ENCODE peak calls at places on chromosomes 6 and 20, in six cellular contexts. One of them, this sample, is unnamed.

GRCh38 chr6:36350681-36351091 is 14.0 kb upstream of the BNIP5 start:
- DNase-seq in uterus: peak
- DNase-seq in left lung: no peak
- DNase-seq in fibroblast of mammary gland: peak
- DNase-seq in Calu3: peak
- DNase-seq in MCF 10A: no peak
- DNase-seq in this sample: no peak

GRCh38 chr6:6717953-6718352 is 129.4 kb downstream of the LY86 start:
- DNase-seq in fibroblast of mammary gland: no peak
- DNase-seq in MCF 10A: peak
- DNase-seq in uterus: no peak
- DNase-seq in left lung: no peak
- DNase-seq in Calu3: no peak
- DNase-seq in this sample: peak

GRCh38 chr6:52108128-52108527 is 20.7 kb upstream of the PKHD1 start:
- DNase-seq in fibroblast of mammary gland: no peak
- DNase-seq in left lung: no peak
- DNase-seq in Calu3: no peak
- DNase-seq in uterus: no peak
- DNase-seq in MCF 10A: no peak
- DNase-seq in this sample: no peak

GRCh38 chr20:326645-327031 is 1.3 kb downstream of the SOX12 start:
- DNase-seq in left lung: peak
- DNase-seq in uterus: no peak
- DNase-seq in Calu3: peak
- DNase-seq in fibroblast of mammary gland: no peak
- DNase-seq in MCF 10A: peak
- DNase-seq in this sample: no peak

GRCh38 chr20:1632228-1632577 is 12.4 kb upstream of the SIRPB1 start:
- DNase-seq in fibroblast of mammary gland: no peak
- DNase-seq in MCF 10A: no peak
- DNase-seq in left lung: no peak
- DNase-seq in uterus: no peak
- DNase-seq in Calu3: no peak
- DNase-seq in this sample: no peak

GRCh38 chr6:156775717-156776116 is 1.5 kb upstream of the ARID1B start:
- DNase-seq in uterus: no peak
- DNase-seq in MCF 10A: peak
- DNase-seq in Calu3: no peak
- DNase-seq in left lung: no peak
- DNase-seq in fibroblast of mammary gland: peak
- DNase-seq in this sample: no peak

GRCh38 chr20:35661013-35661412 is 3.7 kb downstream of the CPNE1 start:
- DNase-seq in uterus: no peak
- DNase-seq in fibroblast of mammary gland: no peak
- DNase-seq in Calu3: no peak
- DNase-seq in MCF 10A: no peak
- DNase-seq in left lung: no peak
- DNase-seq in this sample: no peak

GRCh38 chr6:111219785-111220184 is 132.5 kb downstream of the SLC16A10 start:
- DNase-seq in MCF 10A: no peak
- DNase-seq in fibroblast of mammary gland: no peak
- DNase-seq in Calu3: no peak
- DNase-seq in left lung: no peak
- DNase-seq in uterus: no peak
- DNase-seq in this sample: no peak

GRCh38 chr20:44231193-44231592 is 15.9 kb upstream of the GDAP1L1 start:
- DNase-seq in fibroblast of mammary gland: peak
- DNase-seq in uterus: no peak
- DNase-seq in Calu3: no peak
- DNase-seq in MCF 10A: peak
- DNase-seq in left lung: no peak
- DNase-seq in this sample: no peak

GRCh38 chr20:44231713-44232468 is 15.2 kb upstream of the GDAP1L1 start:
- DNase-seq in left lung: no peak
- DNase-seq in uterus: no peak
- DNase-seq in MCF 10A: no peak
- DNase-seq in Calu3: no peak
- DNase-seq in fibroblast of mammary gland: no peak
- DNase-seq in this sample: no peak

GRCh38 chr20:44224651-44225050 is 14.1 kb upstream of the OSER1 start:
- DNase-seq in left lung: no peak
- DNase-seq in Calu3: no peak
- DNase-seq in fibroblast of mammary gland: no peak
- DNase-seq in MCF 10A: no peak
- DNase-seq in uterus: no peak
- DNase-seq in this sample: no peak

GRCh38 chr20:44233436-44234016 is 13.6 kb upstream of the GDAP1L1 start:
- DNase-seq in MCF 10A: no peak
- DNase-seq in fibroblast of mammary gland: no peak
- DNase-seq in Calu3: no peak
- DNase-seq in left lung: no peak
- DNase-seq in uterus: no peak
- DNase-seq in this sample: no peak

DNA sequence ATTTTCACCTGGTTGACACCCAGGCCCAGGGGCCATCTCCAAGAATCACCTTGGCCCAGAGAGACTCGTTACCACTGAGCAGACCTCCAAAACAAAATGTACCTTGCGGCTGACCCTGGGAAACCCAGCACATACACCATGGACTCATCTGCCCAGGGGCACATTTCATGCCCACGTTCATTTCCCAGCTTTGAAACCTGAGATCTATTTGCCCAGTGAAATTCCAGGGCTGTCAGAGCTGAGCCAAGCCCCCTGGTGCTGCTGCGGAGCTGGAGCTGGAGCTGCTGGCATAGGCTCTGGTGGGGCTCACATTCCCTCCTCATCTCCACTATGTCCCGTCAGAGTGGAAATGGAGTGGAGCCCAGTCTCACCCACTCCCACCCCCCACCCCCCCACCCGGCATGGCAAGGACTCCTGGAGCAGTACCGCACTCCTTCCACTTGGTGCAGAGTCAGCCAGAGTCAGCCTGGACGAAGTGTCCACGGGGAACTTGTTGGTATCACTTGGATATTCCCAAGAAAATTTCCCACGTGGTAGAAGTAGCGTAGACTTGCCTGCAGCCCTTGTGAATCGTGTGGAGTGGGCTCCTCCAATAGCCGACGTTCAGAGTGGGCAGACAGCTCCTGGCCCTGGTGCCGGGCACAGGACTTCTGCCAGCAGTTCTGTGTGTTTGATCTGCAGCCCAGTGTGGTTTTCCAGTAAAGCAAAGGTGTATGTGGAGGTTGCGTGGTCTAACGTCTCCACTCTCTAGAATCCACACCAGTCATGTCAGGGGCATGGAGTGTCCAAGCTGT is 18.1 kb upstream of the OSER1 start:
- DNase-seq in fibroblast of mammary gland: no peak
- DNase-seq in uterus: no peak
- DNase-seq in Calu3: no peak
- DNase-seq in MCF 10A: no peak
- DNase-seq in left lung: no peak
- DNase-seq in this sample: no peak
- TF ChIP-seq CTCF in fibroblast of mammary gland: no peak
- TF ChIP-seq CTCF in uterus: no peak
- TF ChIP-seq CTCF in Calu3: no peak
- TF ChIP-seq CTCF in MCF 10A: no peak
- TF ChIP-seq CTCF in left lung: no peak
- TF ChIP-seq CTCF in this sample: no peak

DNA sequence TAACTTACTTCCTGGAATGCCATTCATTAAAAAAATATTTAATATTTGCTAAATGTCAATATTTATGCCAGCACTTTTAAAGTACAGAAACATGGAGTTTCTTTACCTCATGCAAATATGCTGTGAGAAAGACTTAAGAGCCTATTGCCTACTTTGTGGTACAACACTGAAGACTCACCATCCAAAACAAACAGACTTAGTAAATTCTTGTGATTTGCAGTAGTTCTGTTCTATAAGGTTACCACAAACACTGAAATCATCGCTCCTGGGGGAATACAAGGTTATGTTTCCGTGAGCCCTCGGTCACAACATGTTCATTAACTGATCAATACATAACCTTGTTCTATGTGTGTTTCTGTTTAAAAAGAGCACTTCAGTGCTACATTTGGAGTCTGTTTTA is 78.3 kb downstream of the ATG5 start:
- DNase-seq in left lung: no peak
- DNase-seq in uterus: no peak
- DNase-seq in Calu3: no peak
- DNase-seq in fibroblast of mammary gland: peak
- DNase-seq in MCF 10A: no peak
- DNase-seq in this sample: no peak
- TF ChIP-seq CTCF in left lung: no peak
- TF ChIP-seq CTCF in uterus: no peak
- TF ChIP-seq CTCF in Calu3: no peak
- TF ChIP-seq CTCF in fibroblast of mammary gland: no peak
- TF ChIP-seq CTCF in MCF 10A: no peak
- TF ChIP-seq CTCF in this sample: no peak

DNA sequence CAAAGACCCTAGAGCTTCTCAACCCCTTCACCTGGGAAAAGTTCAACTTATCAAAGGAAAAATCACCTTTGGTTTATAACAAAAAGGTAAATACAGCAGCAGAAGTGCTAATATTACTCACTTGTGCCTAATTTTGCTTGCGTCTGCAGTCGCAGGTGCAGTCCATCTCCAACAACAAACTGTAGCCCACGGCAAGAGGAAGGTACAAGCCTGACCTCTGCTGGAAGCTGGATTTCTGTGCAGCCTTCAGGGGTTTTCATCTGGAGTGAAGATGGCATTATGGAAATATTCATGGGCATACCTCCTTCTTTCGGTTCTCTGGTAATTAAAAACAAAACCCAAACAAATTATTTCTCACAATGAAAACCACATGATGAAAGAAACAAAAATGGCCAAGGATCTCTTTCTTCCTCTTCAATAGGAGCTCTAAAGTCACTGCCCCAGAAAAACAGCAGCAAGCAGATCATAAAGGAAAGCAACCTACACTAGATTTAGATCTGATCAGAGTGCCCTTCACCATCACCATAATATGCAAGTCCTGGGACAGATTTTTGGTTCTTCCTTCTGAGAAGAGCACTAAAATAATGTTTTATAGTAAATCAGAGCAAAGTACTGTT is 7.8 kb downstream of the UBE3D start:
- DNase-seq in MCF 10A: peak
- DNase-seq in fibroblast of mammary gland: peak
- DNase-seq in Calu3: peak
- DNase-seq in uterus: no peak
- DNase-seq in left lung: no peak
- DNase-seq in this sample: no peak
- TF ChIP-seq CTCF in MCF 10A: peak
- TF ChIP-seq CTCF in fibroblast of mammary gland: peak
- TF ChIP-seq CTCF in Calu3: peak
- TF ChIP-seq CTCF in uterus: peak
- TF ChIP-seq CTCF in left lung: peak
- TF ChIP-seq CTCF in this sample: peak

DNA sequence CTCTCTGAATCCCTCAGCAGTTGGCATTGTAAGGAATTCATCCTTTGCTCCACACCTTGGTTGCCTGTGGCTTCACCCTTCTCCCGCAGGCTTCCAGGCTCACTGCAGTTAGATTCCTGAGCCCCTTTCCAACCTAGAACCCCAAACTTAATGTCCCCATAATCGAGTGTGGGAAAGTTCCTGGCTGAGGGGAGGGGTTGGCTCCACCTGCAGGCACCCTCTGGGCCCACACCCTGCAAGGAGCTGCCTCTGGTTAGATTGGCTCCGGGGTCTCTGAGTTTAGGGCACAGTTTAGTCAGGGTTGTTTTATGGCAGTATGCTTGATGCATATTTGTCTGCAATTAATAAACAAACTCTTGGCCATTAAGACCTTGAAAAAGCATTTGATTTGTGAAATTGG is 63.4 kb downstream of the MTHFD1L start:
- DNase-seq in uterus: no peak
- DNase-seq in MCF 10A: no peak
- DNase-seq in Calu3: no peak
- DNase-seq in left lung: no peak
- DNase-seq in fibroblast of mammary gland: no peak
- DNase-seq in this sample: no peak
- TF ChIP-seq CTCF in uterus: no peak
- TF ChIP-seq CTCF in MCF 10A: peak
- TF ChIP-seq CTCF in Calu3: no peak
- TF ChIP-seq CTCF in left lung: no peak
- TF ChIP-seq CTCF in fibroblast of mammary gland: peak
- TF ChIP-seq CTCF in this sample: no peak

DNA sequence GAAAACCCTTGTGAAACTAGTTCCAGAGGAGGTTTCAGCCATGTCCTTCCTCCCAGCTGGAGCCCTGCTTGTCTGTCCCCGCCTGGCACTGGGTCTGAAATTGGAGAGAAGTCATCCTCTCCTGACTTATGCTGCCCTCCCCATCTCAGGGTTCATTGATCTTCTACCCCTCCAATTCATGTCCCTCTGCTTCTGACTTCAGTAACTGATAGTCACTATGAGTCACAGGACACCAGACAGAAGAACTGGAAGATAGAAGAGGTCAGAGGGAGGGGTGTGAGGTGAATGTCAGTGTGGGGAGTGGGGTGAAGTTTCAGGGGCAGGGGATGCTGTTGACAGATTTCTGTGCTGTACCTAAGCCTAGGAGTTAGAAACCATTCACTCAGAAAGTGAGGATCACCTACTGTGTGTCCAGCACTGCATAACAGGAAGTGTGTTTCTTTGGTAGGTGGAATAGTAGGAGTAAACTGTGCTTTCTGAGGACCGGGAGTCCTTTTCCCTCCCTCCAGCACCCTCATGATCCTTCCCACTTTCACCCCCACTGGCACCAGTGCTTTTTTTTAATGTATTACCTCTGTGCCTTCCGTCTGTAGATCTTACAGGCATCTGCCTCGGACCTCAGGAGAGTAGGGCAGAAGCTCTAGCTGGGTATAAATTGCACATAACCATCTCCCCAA is 627 bp upstream of the RPP21 start:
- DNase-seq in left lung: no peak
- DNase-seq in fibroblast of mammary gland: no peak
- DNase-seq in uterus: no peak
- DNase-seq in MCF 10A: no peak
- DNase-seq in Calu3: no peak
- DNase-seq in this sample: no peak
- TF ChIP-seq CTCF in left lung: no peak
- TF ChIP-seq CTCF in fibroblast of mammary gland: no peak
- TF ChIP-seq CTCF in uterus: no peak
- TF ChIP-seq CTCF in MCF 10A: no peak
- TF ChIP-seq CTCF in Calu3: no peak
- TF ChIP-seq CTCF in this sample: no peak

DNA sequence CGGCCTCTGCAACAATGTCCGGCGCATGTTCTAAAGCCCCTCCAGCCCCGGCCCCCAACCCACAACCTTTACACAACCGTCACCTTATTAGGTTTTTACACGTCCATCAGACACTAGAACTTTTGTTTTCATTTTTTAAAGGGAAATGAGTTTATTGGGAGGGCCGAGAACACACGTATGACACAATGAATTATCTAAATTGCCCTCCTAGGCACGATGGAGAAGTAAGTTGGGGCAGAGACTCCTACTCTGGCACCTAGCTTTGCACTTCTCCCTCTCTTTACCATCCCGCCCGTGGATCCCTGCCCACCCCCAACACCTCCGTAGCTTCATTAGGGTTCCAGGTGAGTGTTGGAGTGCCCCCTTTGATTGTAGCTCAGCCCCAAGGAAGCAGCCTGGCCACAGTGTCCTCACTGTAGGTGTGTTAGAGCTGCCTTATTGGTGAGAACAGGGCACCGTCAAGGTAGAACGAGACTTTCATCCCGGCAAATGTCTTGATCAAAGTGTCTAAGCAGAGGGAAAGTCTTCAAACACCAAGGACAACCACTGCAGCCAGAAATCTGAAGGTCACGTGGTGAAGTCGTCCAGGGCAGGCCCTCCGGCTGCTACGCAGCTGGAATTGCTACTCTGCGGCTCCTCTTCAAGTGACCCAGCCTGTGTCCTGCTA is 1.4 kb upstream of the DLL1 start:
- DNase-seq in fibroblast of mammary gland: no peak
- DNase-seq in left lung: no peak
- DNase-seq in MCF 10A: peak
- DNase-seq in uterus: no peak
- DNase-seq in Calu3: no peak
- DNase-seq in this sample: peak
- TF ChIP-seq CTCF in fibroblast of mammary gland: no peak
- TF ChIP-seq CTCF in left lung: no peak
- TF ChIP-seq CTCF in MCF 10A: no peak
- TF ChIP-seq CTCF in uterus: no peak
- TF ChIP-seq CTCF in Calu3: no peak
- TF ChIP-seq CTCF in this sample: no peak

This sample was measured in CD14-positive monocyte.